ENCODE peak calls at places on chromosomes 5 and 9, in six cellular contexts. I is upper lobe of left lung, Q is hypothalamus, W is kidney, Z is lower lobe of right lung, E is heart left ventricle. V is an unnamed sample.

GRCh38 chr9:102360846-102361245 is 622.4 kb upstream of the GRIN3A start:
- DNase-seq in I (no peak), Q (no peak), W (no peak), Z (no peak), E (no peak), V (no peak)

GRCh38 chr9:104856413-104856941 is 71.5 kb downstream of the ABCA1 start:
- DNase-seq in I (no peak), Q (no peak), W (no peak), Z (no peak), E (no peak), V (no peak)

GRCh38 chr5:97044057-97044456 is 98.4 kb downstream of the LIX1 start:
- DNase-seq in I (peak), Q (no peak), W (peak), Z (no peak), E (peak), V (no peak)

GRCh38 chr9:85038824-85039540 is 369.5 kb downstream of the NTRK2 start:
- DNase-seq in I (no peak), Q (no peak), W (no peak), Z (no peak), E (no peak), V (no peak)

GRCh38 chr9:98256632-98257218 is 1.3 kb upstream of the TBC1D2 start:
- DNase-seq in I (peak), Q (no peak), W (no peak), Z (no peak), E (no peak), V (no peak)

GRCh38 chr9:134191455-134192209 is 27.3 kb upstream of the RNU6ATAC start:
- DNase-seq in I (no peak), Q (no peak), W (peak), Z (no peak), E (no peak), V (no peak)

GRCh38 chr5:73515232-73515631 is 17.0 kb downstream of the BTF3 start:
- DNase-seq in I (peak), Q (no peak), W (no peak), Z (no peak), E (no peak), V (no peak)

GRCh38 chr9:70036641-70037040 is 7.0 kb upstream of the MAMDC2 start:
- DNase-seq in I (no peak), Q (no peak), W (no peak), Z (no peak), E (no peak), V (no peak)

GRCh38 chr9:16030513-16031185 is 477.8 kb downstream of the CCDC171 start:
- DNase-seq in I (no peak), Q (no peak), W (no peak), Z (no peak), E (no peak), V (no peak)

GRCh38 chr5:112312810-112313209 is 106.3 kb downstream of the EPB41L4A start:
- DNase-seq in I (no peak), Q (no peak), W (no peak), Z (no peak), E (no peak), V (no peak)

GRCh38 chr5:35136386-35136785 is 88.6 kb upstream of the AGXT2 start:
- DNase-seq in I (no peak), Q (no peak), W (no peak), Z (no peak), E (no peak), V (no peak)

GRCh38 chr9:120393386-120394057 is 186.4 kb downstream of the CDK5RAP2 start:
- DNase-seq in I (no peak), Q (peak), W (no peak), Z (no peak), E (no peak), V (no peak)

GRCh38 chr5:169629847-169630548 is 7.1 kb upstream of the DOCK2 start:
- DNase-seq in I (no peak), Q (no peak), W (no peak), Z (no peak), E (no peak), V (no peak)